ENCODE peak calls at places on chromosome 22, in four cellular contexts. C, Z, N and Q are unnamed samples.

GRCh38 chr22:19876314-19876940 is 21.8 kb upstream of the GNB1L start:
- DNase-seq in C (peak), Z (no peak), N (no peak), Q (no peak)

GRCh38 chr22:44735518-44736428 is 16.6 kb upstream of the ARHGAP8 start:
- DNase-seq in C (peak), Z (peak), N (peak), Q (peak)

GRCh38 chr22:39938509-39938908 is 21.7 kb upstream of the TMA7B start:
- DNase-seq in C (no peak), Z (no peak), N (no peak), Q (no peak)

GRCh38 chr22:16988257-16988656 is 19.8 kb downstream of the GAB4 start:
- DNase-seq in C (no peak), Z (no peak), N (no peak), Q (no peak)

GRCh38 chr22:45709866-45710265 is 38.2 kb downstream of the ATXN10 start:
- DNase-seq in C (no peak), Z (no peak), N (peak), Q (no peak)

GRCh38 chr22:44530569-44530968 is 32.5 kb upstream of the RTL6 start:
- DNase-seq in C (no peak), Z (no peak), N (no peak), Q (no peak)

GRCh38 chr22:46730568-46731245 is 7.3 kb downstream of the CERK start:
- DNase-seq in C (no peak), Z (peak), N (no peak), Q (no peak)

GRCh38 chr22:33883561-33883960 is 36.7 kb downstream of the LARGE1 start:
- DNase-seq in C (no peak), Z (no peak), N (no peak), Q (no peak)

GRCh38 chr22:19942886-19943664 is 1.5 kb upstream of the TXNRD2 start:
- DNase-seq in C (no peak), Z (peak), N (peak), Q (peak)

GRCh38 chr22:40668611-40669390 is 10.5 kb upstream of the MCHR1 start:
- DNase-seq in C (no peak), Z (no peak), N (peak), Q (peak)

GRCh38 chr22:19187716-19188563 is 9.4 kb upstream of the SLC25A1 start:
- DNase-seq in C (no peak), Z (no peak), N (no peak), Q (no peak)

GRCh38 chr22:26887456-26887855 is 230.1 kb downstream of the MIAT start:
- DNase-seq in C (no peak), Z (peak), N (peak), Q (peak)

GRCh38 chr22:44752285-44753188 is at the start of gene ARHGAP8:
- DNase-seq in C (no peak), Z (no peak), N (no peak), Q (no peak)

GRCh38 chr22:19036523-19037273 is 85.5 kb downstream of the DGCR2 start:
- DNase-seq in C (no peak), Z (no peak), N (peak), Q (no peak)

GRCh38 chr22:37610480-37611148 is 2.0 kb downstream of the GGA1 start:
- DNase-seq in C (no peak), Z (no peak), N (no peak), Q (no peak)

GRCh38 chr22:45529966-45530575 is 27.4 kb downstream of the FBLN1 start:
- DNase-seq in C (no peak), Z (no peak), N (peak), Q (no peak)

GRCh38 chr22:50699754-50700386 is 27.2 kb downstream of the SHANK3 start:
- DNase-seq in C (no peak), Z (no peak), N (no peak), Q (no peak)

GRCh38 chr22:40250608-40251007 is 72.9 kb downstream of the TNRC6B start:
- DNase-seq in C (no peak), Z (no peak), N (no peak), Q (no peak)

GRCh38 chr22:31055322-31056159 is 25.6 kb upstream of the SMTN start:
- DNase-seq in C (no peak), Z (peak), N (peak), Q (peak)

GRCh38 chr22:36152088-36152487 is 8.5 kb downstream of the APOL3 start:
- DNase-seq in C (no peak), Z (no peak), N (no peak), Q (no peak)

GRCh38 chr22:36155702-36156101 is 4.9 kb downstream of the APOL3 start:
- DNase-seq in C (no peak), Z (no peak), N (no peak), Q (no peak)

GRCh38 chr22:36153756-36154155 is 6.8 kb downstream of the APOL3 start:
- DNase-seq in C (no peak), Z (no peak), N (no peak), Q (no peak)

GRCh38 chr22:36156515-36157419 is 3.8 kb downstream of the APOL3 start:
- DNase-seq in C (peak), Z (no peak), N (peak), Q (peak)

DNA sequence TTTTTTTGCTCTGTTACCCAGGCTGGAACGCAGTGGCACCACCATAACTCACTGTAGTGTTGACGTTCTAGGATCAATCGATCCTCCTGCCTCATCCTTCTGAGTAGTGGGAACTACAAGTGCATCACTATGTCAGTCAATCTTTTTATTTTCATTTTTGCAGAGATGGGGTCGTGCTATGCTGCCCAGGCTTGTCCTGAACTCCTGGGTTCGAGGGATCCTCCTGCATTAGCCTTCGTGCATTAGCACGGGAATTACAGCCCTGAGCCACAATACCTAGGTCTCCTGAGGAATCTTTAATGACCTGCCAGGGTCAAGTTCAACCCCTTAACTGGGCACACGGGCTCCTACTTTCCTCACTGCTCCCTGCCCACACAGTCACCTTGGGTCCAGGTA is 4.4 kb downstream of the APOL3 start:
- DNase-seq in C (no peak), Z (no peak), N (no peak), Q (no peak)
- H3K4me3 ChIP-seq in C (peak), Z (no peak), N (no peak), Q (no peak)

GRCh38 chr22:32204856-32205722 is at the start of gene RFPL2:
- DNase-seq in C (no peak), Z (peak), N (peak), Q (peak)
- TF ChIP-seq CTCF in C (no peak), Z (peak), N (no peak), Q (no peak)

GRCh38 chr22:36056980-36057379 is 28.4 kb upstream of the RBFOX2 start:
- DNase-seq in C (no peak), Z (no peak), N (peak), Q (no peak)
- H3K4me3 ChIP-seq in C (no peak), Z (no peak), N (no peak), Q (no peak)

GRCh38 chr22:38844661-38845367 is 986 bp upstream of the NPTXR start:
- DNase-seq in C (no peak), Z (no peak), N (no peak), Q (peak)

GRCh38 chr22:38843716-38844660 is at the start of gene NPTXR:
- DNase-seq in C (peak), Z (peak), N (peak), Q (no peak)

GRCh38 chr22:38841635-38842034 is 2.2 kb downstream of the NPTXR start:
- DNase-seq in C (no peak), Z (no peak), N (no peak), Q (no peak)

GRCh38 chr22:38842512-38843200 is 1.2 kb downstream of the NPTXR start:
- DNase-seq in C (no peak), Z (no peak), N (no peak), Q (no peak)

DNA sequence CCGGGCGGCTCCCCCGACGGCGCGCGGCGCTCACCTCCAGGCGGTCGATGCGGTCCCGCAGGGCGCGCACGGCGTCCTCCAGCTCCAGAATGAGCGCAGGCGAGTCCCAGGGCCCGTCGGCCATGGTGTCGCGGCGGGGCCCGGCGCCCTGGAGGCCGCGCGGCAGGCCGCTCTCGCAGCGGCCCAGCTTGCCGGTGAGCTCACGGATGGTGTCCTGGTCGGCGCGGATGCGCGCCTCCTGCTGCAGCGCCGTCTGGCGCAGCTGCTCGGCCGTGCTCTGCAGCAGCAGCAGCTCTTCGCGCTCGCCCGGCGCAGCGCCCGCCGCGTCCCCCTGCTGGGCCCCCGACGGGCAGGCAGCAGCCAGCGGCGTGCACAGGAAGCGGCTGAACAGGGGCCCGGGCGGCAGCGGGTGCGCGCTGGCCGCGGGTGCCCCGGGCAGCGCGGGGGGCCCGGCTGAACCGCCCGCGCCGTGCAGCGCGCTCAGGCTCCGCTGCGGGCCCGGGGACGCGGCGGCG is 570 bp downstream of the NPTXR start:
- DNase-seq in C (peak), Z (peak), N (peak), Q (no peak)
- TF ChIP-seq CTCF in C (no peak), Z (no peak), N (peak), Q (peak)